ENCODE peak calls at places on chromosomes 2 and 18, in four cellular contexts. Q, D, G and U are unnamed samples. For H3K27me3, the result is how much of the 10 kb centered on the place peaks cover.

GRCh38 chr2:134304726-134305509 is 51.0 kb downstream of the MGAT5 start:
- DNase-seq in Q (no peak), D (no peak), G (no peak), U (no peak)

GRCh38 chr2:115163572-115163971 is 721.1 kb downstream of the DPP10 start:
- DNase-seq in Q (no peak), D (peak), G (no peak), U (no peak)

GRCh38 chr18:42196651-42197050 is 241.6 kb downstream of the PIK3C3 start:
- DNase-seq in Q (no peak), D (no peak), G (no peak), U (no peak)

GRCh38 chr2:236873666-236874065 is 212.0 kb upstream of the COPS8 start:
- DNase-seq in Q (no peak), D (no peak), G (no peak), U (no peak)

GRCh38 chr2:28661589-28662001 is 90.0 kb upstream of the PPP1CB start:
- DNase-seq in Q (no peak), D (peak), G (no peak), U (no peak)

GRCh38 chr2:207394812-207395534 is 134.8 kb upstream of the CREB1 start:
- DNase-seq in Q (no peak), D (no peak), G (no peak), U (no peak)

GRCh38 chr18:79791141-79791972 is 6.4 kb upstream of the KCNG2 start:
- DNase-seq in Q (peak), D (no peak), G (no peak), U (no peak)

GRCh38 chr2:225137971-225138370 is 95.7 kb upstream of the DOCK10 start:
- DNase-seq in Q (no peak), D (no peak), G (no peak), U (no peak)

GRCh38 chr2:241882090-241882625 is 12.6 kb downstream of the RTP5 start:
- DNase-seq in Q (no peak), D (peak), G (no peak), U (no peak)

GRCh38 chr18:44729631-44730101 is 49.0 kb downstream of the SETBP1 start:
- DNase-seq in Q (no peak), D (no peak), G (no peak), U (no peak)

GRCh38 chr2:229679393-229680125 is 34.8 kb downstream of the DNER start:
- DNase-seq in Q (no peak), D (no peak), G (no peak), U (no peak)

GRCh38 chr2:110173523-110173922 is 31.3 kb downstream of the NPHP1 start:
- DNase-seq in Q (peak), D (no peak), G (no peak), U (no peak)

GRCh38 chr18:45688834-45689233 is 35.1 kb upstream of the SLC14A1 start:
- DNase-seq in Q (no peak), D (no peak), G (no peak), U (no peak)

GRCh38 chr2:29050591-29050990 is 23.7 kb downstream of the PCARE start:
- DNase-seq in Q (no peak), D (no peak), G (no peak), U (no peak)

GRCh38 chr2:178641498-178641897 is 161.2 kb downstream of the PLEKHA3 start:
- DNase-seq in Q (no peak), D (no peak), G (no peak), U (no peak)

GRCh38 chr2:63047534-63048281 is 2.9 kb upstream of the OTX1 start:
- DNase-seq in Q (no peak), D (peak), G (no peak), U (no peak)

GRCh38 chr18:9181275-9181674 is 44.7 kb downstream of the ANKRD12 start:
- DNase-seq in Q (no peak), D (no peak), G (no peak), U (no peak)

GRCh38 chr2:98086491-98087446 is at the start of gene VWA3B:
- DNase-seq in Q (no peak), D (peak), G (peak), U (no peak)

GRCh38 chr2:108222261-108222660 is 17.5 kb upstream of the SULT1C3 start:
- DNase-seq in Q (no peak), D (no peak), G (no peak), U (no peak)

DNA sequence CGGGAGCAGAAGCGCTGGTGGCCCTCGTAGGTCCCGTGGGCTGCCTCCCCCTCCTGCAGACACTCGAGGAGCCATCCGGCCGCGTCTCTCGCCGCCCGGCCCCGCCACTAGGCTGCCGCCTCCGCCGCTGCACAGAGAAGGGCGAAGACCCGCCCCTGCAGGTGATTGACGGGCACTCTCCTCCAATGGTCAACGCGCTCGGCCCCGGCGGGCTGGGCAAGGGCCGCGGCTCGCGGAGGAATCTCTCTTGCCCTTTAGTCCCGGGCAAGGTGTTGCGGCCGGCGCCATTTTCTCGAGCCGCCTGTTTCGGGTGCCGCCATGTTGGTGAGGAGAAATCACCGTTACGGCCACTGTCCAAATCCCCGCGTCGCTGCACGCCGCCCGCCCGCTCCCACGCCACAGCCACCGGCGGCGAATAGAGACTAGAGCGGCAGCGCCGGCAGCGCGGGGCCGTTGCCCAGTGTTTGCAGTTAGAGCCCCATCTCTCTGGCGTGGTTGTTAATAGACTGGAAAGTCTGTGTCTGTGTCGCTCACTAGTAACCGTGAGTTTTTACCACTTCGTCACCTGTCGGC is at the start of gene ZC3H6:
- DNase-seq in Q (peak), D (peak), G (peak), U (peak)
- TF ChIP-seq EP300 in Q (peak), D (peak), G (no peak), U (no peak)

GRCh38 chr2:168340931-168341330 is 93.5 kb upstream of the STK39 start:
- DNase-seq in Q (no peak), D (no peak), G (no peak), U (no peak)

GRCh38 chr2:168338803-168339437 is 91.5 kb upstream of the STK39 start:
- DNase-seq in Q (no peak), D (no peak), G (no peak), U (no peak)

GRCh38 chr2:168338292-168338691 is 90.9 kb upstream of the STK39 start:
- DNase-seq in Q (peak), D (no peak), G (no peak), U (no peak)

DNA sequence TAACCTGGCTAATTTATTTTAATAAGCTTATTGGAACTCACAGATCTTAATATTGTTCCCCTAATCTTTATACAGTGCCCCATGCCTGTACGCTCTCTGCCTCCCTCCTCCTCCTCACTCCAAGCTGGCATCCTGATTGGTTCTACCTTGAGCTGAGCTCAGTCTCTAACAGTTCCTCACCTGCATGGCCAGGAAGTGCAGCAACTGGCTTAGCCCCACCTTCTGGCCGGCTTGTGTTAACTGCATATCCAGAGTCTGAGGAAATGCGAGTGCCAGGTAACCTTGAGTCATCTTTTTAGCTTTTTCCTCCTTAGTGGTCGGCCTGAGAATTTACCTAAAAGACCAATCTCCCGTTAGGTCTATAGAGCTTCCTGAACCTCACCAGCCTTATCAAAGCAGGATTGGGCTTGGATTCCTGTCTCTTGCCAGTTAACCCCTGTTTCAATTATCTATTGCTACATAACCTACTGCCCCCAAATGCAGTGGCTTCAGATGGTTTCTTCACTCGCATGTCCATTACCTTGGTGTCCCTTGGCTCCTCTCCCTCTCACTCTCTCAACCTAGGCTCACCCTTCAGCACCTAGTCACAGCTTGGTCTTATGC is 89.5 kb upstream of the STK39 start:
- DNase-seq in Q (peak), D (no peak), G (peak), U (no peak)
- TF ChIP-seq TCF12 in Q (no peak), D (no peak), G (no peak), U (no peak)

DNA sequence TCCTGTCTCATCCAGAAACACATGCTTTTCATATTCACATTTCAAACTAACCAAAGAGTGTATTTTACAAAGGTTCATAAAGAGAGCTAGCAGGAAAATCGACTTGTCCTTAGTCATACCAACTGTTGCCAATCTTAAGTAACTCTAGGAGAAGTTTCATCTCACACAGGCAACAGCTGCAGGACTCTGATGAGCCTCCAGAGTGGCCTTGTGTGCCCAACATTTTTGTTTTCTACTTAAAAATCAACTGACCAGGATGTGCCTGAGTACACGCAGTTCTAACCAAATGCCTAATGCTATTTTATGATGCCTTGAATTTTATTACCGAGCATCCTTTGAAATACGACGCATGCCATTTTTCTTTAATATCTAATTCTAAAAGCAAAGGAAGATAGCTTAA is 595.9 kb upstream of the LRRTM4 start:
- DNase-seq in Q (no peak), D (no peak), G (no peak), U (no peak)
- H3K27me3 ChIP-seq in Q (under half), D (under half), G (under half), U (under half)

GRCh38 chr2:23426284-23426905 is 41.4 kb downstream of the KLHL29 start:
- DNase-seq in Q (no peak), D (no peak), G (no peak), U (no peak)
- TF ChIP-seq EP300 in Q (no peak), D (no peak), G (no peak), U (no peak)

DNA sequence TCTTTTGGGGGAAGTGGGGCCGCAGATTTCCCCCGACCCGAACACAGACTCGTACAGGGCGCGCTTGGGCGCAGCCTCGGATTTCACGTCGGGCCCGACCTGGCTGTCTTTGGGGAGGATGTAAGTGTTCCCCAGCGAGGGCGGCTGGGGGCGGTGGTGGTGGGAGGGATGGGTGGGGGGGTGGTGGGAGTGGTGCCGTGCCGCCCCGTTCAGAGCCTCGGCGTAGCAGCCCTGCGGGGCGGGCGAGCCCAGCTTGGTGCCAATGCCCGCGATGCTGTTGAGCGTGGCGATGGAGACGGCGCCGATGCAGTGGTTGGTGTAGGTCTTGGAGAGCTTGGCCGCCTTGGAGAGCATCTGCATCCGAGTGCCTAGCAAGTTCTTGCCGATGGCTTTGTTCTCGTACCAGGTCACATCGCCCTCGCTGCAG is 1.5 kb downstream of the KCTD1 start:
- DNase-seq in Q (no peak), D (peak), G (no peak), U (no peak)
- TF ChIP-seq TCF12 in Q (no peak), D (no peak), G (no peak), U (no peak)

GRCh38 chr2:206263959-206264603 is 10.4 kb upstream of the ZDBF2 start:
- DNase-seq in Q (no peak), D (no peak), G (no peak), U (no peak)

GRCh38 chr2:206271066-206271465 is 3.4 kb upstream of the ZDBF2 start:
- DNase-seq in Q (no peak), D (no peak), G (no peak), U (no peak)

GRCh38 chr2:206266130-206267125 is 8.0 kb upstream of the ZDBF2 start:
- DNase-seq in Q (no peak), D (no peak), G (no peak), U (no peak)

DNA sequence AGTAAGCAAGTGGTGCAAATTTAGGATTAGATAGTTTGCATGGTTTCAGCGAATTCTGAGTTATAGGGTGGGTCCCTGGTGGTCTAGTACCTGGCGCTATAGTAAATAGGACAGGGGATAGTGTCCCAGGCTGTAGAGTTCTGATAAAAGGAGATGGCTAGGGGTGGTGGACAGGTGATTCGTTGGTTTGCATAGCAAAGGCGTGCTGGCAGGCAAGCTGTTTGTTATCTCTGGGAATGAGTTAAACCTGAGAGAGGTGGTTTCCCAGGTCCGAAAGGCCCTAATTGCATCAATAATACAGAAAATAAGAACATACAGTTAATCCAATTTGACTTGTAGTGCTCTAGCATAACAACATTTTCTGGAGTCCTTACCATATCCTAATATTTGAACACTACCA is 6.9 kb upstream of the ZDBF2 start:
- DNase-seq in Q (no peak), D (no peak), G (no peak), U (no peak)
- H3K27me3 ChIP-seq in Q (under half), D (under half), G (under half), U (under half)

GRCh38 chr2:163347982-163348842 is 387.6 kb downstream of the FIGN start:
- DNase-seq in Q (no peak), D (no peak), G (peak), U (no peak)
- TF ChIP-seq EP300 in Q (no peak), D (no peak), G (no peak), U (no peak)

DNA sequence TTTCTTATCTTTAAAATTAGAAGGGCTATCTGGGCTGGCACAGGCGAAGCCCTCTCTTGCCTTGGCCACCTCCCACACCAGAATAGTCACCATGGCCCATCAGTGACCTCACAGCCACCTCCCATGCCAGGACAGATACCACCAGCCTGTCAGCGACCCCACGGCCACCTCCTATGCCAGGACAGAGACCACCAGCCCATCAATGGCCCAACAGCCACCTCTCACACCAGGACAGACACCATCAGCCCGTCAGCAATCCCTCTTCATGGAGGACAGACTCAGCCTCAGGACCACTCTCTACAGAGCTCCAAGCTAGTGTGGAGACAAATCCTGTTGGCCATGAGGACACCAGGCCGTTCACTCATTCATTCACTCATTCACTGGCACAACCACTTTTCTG is 74.6 kb downstream of the ASB1 start:
- DNase-seq in Q (no peak), D (no peak), G (no peak), U (no peak)
- TF ChIP-seq TCF12 in Q (no peak), D (no peak), G (no peak), U (no peak)

DNA sequence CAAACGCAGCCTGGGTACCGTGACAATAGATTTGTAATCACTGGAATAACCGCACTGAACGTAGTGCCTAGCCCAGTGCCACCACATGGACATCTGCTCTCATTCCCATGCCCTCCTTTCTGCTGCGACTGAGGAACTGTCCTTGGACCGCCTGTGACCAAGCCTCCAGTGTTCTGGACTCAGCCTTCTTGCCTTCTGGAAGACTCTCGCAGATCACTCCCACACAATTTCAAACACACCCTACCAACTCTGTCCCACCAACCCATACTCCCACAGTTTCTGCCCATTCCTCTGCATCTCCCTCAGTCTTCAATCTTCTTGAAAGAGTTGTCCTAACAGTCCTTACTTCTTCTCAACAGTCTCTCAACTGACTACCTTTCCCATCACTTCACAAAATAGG is 2.1 kb downstream of the RNF149 start:
- DNase-seq in Q (no peak), D (no peak), G (no peak), U (no peak)
- H3K27me3 ChIP-seq in Q (under half), D (under half), G (under half), U (under half)

DNA sequence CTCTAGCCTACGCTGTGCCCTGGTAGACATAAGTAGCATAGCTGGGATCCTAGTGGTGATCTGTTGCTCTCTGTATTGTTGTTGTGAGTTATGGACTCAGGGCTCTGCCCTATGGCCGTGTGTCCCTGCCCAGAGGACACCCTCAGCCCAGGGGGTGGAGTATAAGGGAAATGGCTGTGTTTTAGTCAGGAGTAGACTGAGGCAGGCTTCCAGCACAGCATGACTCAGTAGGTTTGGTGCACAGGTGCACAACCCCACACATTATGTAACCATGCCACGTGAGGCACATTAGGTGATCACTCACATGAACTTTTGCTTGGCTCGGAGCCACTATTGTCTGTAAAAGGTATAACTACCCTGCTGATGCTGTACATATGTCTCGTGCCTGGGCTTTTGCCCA is 59.9 kb upstream of the PEX13 start:
- DNase-seq in Q (no peak), D (no peak), G (no peak), U (no peak)
- TF ChIP-seq EP300 in Q (no peak), D (no peak), G (no peak), U (no peak)